ENCODE peak calls at places on chromosome 21, in four cellular contexts. K is heart right ventricle, N is neural progenitor cell, W is H1. O is an unnamed sample.
A peak's percentile ranks its signal among the peaks of the same experiment; 100 is the strongest.

GRCh38 chr21:31667639-31668038 is 8.1 kb downstream of the SOD1 start:
- DNase-seq in N (no peak), W (no peak), K (no peak), O (no peak)

GRCh38 chr21:45768011-45768740 is 124.7 kb downstream of the PCBP3 start:
- DNase-seq in W (no peak), K (no peak), N (no peak), O (no peak)

GRCh38 chr21:45211661-45212060 is 76.0 kb downstream of the POFUT2 start:
- DNase-seq in W (no peak), K (no peak), N (no peak), O (no peak)

GRCh38 chr21:45075606-45076244 is 1.3 kb downstream of the ADARB1 start:
- DNase-seq in W (no peak), N (no peak), K (no peak), O (no peak)

GRCh38 chr21:29125979-29126378 is 4.5 kb upstream of the MAP3K7CL start:
- DNase-seq in K (no peak), W (no peak), N (no peak), O (no peak)

GRCh38 chr21:45407629-45408247 is 2.8 kb downstream of the COL18A1 start:
- DNase-seq in K (no peak), W (no peak), N (no peak), O (no peak)

GRCh38 chr21:29888437-29888836 is 51.4 kb downstream of the GRIK1 start:
- DNase-seq in W (no peak), N (no peak), K (no peak), O (no peak)

GRCh38 chr21:17438642-17439041 is 74.2 kb upstream of the CXADR start:
- DNase-seq in N (peak; percentile 92), K (no peak), W (peak; percentile 49), O (no peak)

GRCh38 chr21:25350056-25350455 is 257.2 kb downstream of the MRPL39 start:
- DNase-seq in K (no peak), W (peak; percentile 68), N (peak; percentile 43), O (no peak)

GRCh38 chr21:45140346-45140940 is 66.1 kb downstream of the ADARB1 start:
- DNase-seq in W (peak; percentile 73), N (peak; percentile 94), K (peak; percentile 70), O (peak; percentile 76)

GRCh38 chr21:46455575-46456385 is 2.9 kb upstream of the DIP2A start:
- DNase-seq in K (peak; percentile 39), N (no peak), W (no peak), O (no peak)

GRCh38 chr21:35933466-35933865 is 126.9 kb downstream of the SETD4 start:
- DNase-seq in W (no peak), K (peak; percentile 56), N (peak; percentile 17), O (peak; percentile 7)

GRCh38 chr21:32474179-32475059 is 61.9 kb downstream of the EVA1C start:
- DNase-seq in K (no peak), N (no peak), W (no peak), O (no peak)

GRCh38 chr21:46144464-46145070 is 10.8 kb downstream of the FTCD start:
- DNase-seq in N (no peak), W (no peak), K (no peak), O (no peak)

GRCh38 chr21:45557611-45558043 is 15.4 kb upstream of the SLC19A1 start:
- DNase-seq in N (no peak), W (no peak), K (no peak), O (no peak)

GRCh38 chr21:26027696-26028095 is 142.9 kb downstream of the APP start:
- DNase-seq in K (no peak), N (no peak), W (no peak), O (no peak)

GRCh38 chr21:46218906-46219590 is 9.5 kb downstream of the LSS start:
- DNase-seq in K (no peak), N (no peak), W (no peak), O (no peak)

GRCh38 chr21:34743831-34744230 is 75.0 kb downstream of the CLIC6 start:
- DNase-seq in W (no peak), K (peak; percentile 6), N (no peak), O (no peak)

GRCh38 chr21:34748862-34749261 is 80.1 kb downstream of the CLIC6 start:
- DNase-seq in K (no peak), W (no peak), N (no peak), O (no peak)

GRCh38 chr21:34744801-34745200 is 76.0 kb downstream of the CLIC6 start:
- DNase-seq in N (no peak), K (no peak), W (no peak), O (no peak)

GRCh38 chr21:34743285-34743684 is 74.5 kb downstream of the CLIC6 start:
- DNase-seq in W (no peak), N (no peak), K (no peak), O (no peak)

DNA sequence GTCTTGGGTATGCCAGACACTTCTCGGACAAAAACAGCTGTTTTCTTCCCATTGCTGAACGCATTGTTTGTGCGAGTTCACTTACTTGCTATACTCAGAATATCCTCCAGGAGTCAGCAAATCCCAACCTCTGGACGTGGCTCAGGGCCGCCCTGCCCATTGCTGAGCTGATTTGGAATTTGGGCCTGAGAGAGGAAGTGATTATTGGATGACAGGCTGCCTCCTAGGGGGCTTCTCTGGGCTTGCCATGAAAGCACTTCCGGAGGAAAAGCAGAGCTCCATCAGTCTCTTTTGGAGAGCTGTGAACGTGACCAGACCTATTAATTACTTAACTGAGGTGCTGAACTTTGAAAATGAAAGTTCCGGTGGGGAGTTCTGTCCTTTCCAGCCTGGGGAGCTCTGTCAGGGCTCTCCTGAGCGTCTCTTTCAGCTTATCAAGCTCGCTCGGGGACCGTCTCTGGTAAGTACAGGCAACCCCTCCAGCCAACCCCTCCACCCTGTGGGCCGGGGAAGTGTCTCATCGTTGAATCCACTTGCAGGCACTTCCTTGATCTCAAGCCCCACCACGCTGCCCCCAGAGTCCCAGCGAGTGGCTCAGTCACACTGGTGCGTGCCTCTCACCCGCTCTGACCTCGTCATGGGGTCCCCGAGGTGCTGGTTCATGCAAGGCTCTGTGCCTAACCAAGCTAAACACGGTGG is 76.9 kb downstream of the CLIC6 start:
- DNase-seq in N (peak; percentile 89), W (peak; percentile 70), K (peak; percentile 72), O (peak; percentile 64)
- H3K4me3 ChIP-seq in N (no peak overlapping the region), W (no peak overlapping the region), K (no peak overlapping the region), O (no peak overlapping the region)

GRCh38 chr21:38819719-38820147 is 14.0 kb downstream of the ETS2 start:
- DNase-seq in W (no peak), K (no peak), N (no peak), O (no peak)

GRCh38 chr21:38817371-38818335 is 11.9 kb downstream of the ETS2 start:
- DNase-seq in W (no peak), N (no peak), K (no peak), O (no peak)

GRCh38 chr21:38819051-38819718 is 13.5 kb downstream of the ETS2 start:
- DNase-seq in N (no peak), K (no peak), W (no peak), O (no peak)

GRCh38 chr21:38816400-38816973 is 10.8 kb downstream of the ETS2 start:
- DNase-seq in N (no peak), W (no peak), K (no peak), O (no peak)

GRCh38 chr21:38818336-38818723 is 12.6 kb downstream of the ETS2 start:
- DNase-seq in N (no peak), K (no peak), W (no peak), O (no peak)
- H3K4me1 ChIP-seq in N (peaks cover 7% of the 10 kb centered on the region), K (peaks cover 40% of the 10 kb centered on the region), W (peaks cover 3% of the 10 kb centered on the region), O (no peaks in the 10 kb centered on the region)

DNA sequence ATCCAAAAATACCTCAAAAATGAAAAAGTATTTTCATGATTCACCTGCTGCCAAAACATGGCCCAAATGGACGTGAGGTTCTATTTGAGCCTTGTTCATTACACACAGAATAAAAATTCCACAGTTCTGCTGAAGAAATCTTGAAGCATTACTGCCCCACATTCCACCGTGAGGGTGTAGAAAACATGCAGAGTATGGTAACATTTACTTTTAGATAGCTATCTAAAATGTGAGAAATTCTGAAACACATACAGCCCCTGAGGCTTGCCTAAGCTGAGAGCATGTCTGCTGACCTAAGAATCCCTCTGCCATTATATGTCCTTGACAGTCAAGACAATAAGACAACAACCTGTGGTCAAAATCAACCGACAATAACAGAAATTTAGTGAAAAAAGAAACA is 186.5 kb downstream of the DSCAM start:
- DNase-seq in W (no peak), N (no peak), K (no peak), O (no peak)
- H3K9me3 ChIP-seq in W (no peaks in the 10 kb centered on the region), N (no peaks in the 10 kb centered on the region), K (no peaks in the 10 kb centered on the region), O (peaks cover 13% of the 10 kb centered on the region)

DNA sequence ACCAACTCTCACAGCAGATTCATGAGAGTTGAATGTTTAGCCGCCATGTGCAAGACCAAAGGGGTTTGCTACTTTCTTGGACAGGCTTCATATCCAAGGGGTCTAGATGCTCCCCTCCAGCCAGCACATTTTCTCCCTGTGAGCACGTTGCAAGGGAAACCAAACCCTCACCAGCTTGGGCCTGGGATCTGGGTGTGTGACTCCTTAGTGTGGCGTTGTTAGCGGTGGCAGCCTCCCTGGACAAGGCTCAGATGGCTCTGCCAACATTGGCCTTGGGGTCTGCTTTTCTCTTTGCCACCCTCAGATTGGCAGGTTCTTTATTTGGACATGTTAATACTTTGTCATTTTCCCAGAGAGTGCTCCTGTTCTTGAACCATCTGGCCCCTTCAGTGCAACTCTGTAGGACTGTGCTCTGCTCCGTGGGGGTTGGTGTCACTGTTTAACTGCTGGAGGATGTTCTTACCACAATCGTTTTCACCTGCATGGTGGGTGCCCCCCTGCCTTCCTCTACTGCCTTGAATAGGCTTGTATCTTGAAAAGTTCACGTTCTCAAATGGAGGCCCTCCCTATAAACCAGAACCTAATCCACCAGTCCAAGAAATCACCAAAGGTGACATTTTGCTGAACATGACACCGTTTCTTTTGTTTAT is 13.4 kb downstream of the ABCG1 start:
- DNase-seq in K (no peak), N (no peak), W (no peak), O (no peak)
- H3K4me3 ChIP-seq in K (no peak overlapping the region), N (no peak overlapping the region), W (no peak overlapping the region), O (no peak overlapping the region)